ENCODE peak calls at places on chromosomes 7 and 10, in nine cellular contexts. M, C, U, B, G, V, N, K and W are unnamed samples.

GRCh38 chr7:81845628-81846259 is 75.9 kb upstream of the HGF start:
- DNase-seq in M (no peak), C (peak), U (peak), B (peak), G (peak), V (no peak), N (peak), K (no peak), W (no peak)

GRCh38 chr7:120550494-120551048 is 277.6 kb downstream of the KCND2 start:
- DNase-seq in M (no peak), C (no peak), U (no peak), B (peak), G (no peak), V (no peak), N (peak), K (no peak), W (peak)

GRCh38 chr10:70053212-70053895 is 708 bp downstream of the MACROH2A2 start:
- DNase-seq in M (peak), C (peak), U (peak), B (no peak), G (no peak), V (peak), N (peak), K (no peak), W (peak)

GRCh38 chr7:48299580-48300169 is 128.4 kb downstream of the ABCA13 start:
- DNase-seq in M (peak), C (peak), U (peak), B (peak), G (peak), V (peak), N (peak), K (peak), W (peak)

GRCh38 chr7:116614509-116615285 is 57.3 kb upstream of the MET start:
- DNase-seq in M (no peak), C (no peak), U (no peak), B (no peak), G (no peak), V (no peak), N (no peak), K (no peak), W (no peak)

GRCh38 chr10:96417432-96417831 is 58.6 kb upstream of the OPALIN start:
- DNase-seq in M (peak), C (peak), U (no peak), B (no peak), G (no peak), V (no peak), N (peak), K (no peak), W (peak)

GRCh38 chr10:62376064-62377025 is 2.2 kb downstream of the ZNF365 start:
- DNase-seq in M (no peak), C (no peak), U (no peak), B (no peak), G (no peak), V (no peak), N (no peak), K (no peak), W (no peak)

GRCh38 chr7:7207876-7208275 is 25.5 kb downstream of the C1GALT1 start:
- DNase-seq in M (no peak), C (no peak), U (peak), B (peak), G (no peak), V (no peak), N (no peak), K (no peak), W (peak)

GRCh38 chr10:18312385-18313145 is 172.3 kb downstream of the CACNB2 start:
- DNase-seq in M (no peak), C (peak), U (peak), B (peak), G (peak), V (no peak), N (peak), K (peak), W (peak)

GRCh38 chr7:32892521-32893224 is 1.1 kb upstream of the KBTBD2 start:
- DNase-seq in M (no peak), C (peak), U (peak), B (peak), G (peak), V (peak), N (peak), K (peak), W (peak)

GRCh38 chr7:106277976-106278375 is 6.8 kb downstream of the NAMPT start:
- DNase-seq in M (no peak), C (no peak), U (no peak), B (peak), G (no peak), V (no peak), N (no peak), K (no peak), W (no peak)

GRCh38 chr7:16726189-16726588 is 27.4 kb upstream of the TSPAN13 start:
- DNase-seq in M (no peak), C (no peak), U (no peak), B (no peak), G (no peak), V (no peak), N (no peak), K (no peak), W (no peak)

GRCh38 chr7:74498996-74499834 is 45.5 kb downstream of the GTF2IRD1 start:
- DNase-seq in M (no peak), C (no peak), U (no peak), B (peak), G (no peak), V (no peak), N (peak), K (no peak), W (no peak)

GRCh38 chr10:69968830-69969229 is 83.8 kb upstream of the MACROH2A2 start:
- DNase-seq in M (peak), C (peak), U (peak), B (peak), G (no peak), V (no peak), N (no peak), K (no peak), W (peak)

GRCh38 chr10:75352650-75353049 is 48.9 kb downstream of the ZNF503 start:
- DNase-seq in M (peak), C (peak), U (peak), B (peak), G (no peak), V (no peak), N (no peak), K (no peak), W (no peak)

GRCh38 chr7:23474829-23475578 is 4.7 kb upstream of the IGF2BP3 start:
- DNase-seq in M (no peak), C (no peak), U (no peak), B (no peak), G (peak), V (no peak), N (no peak), K (no peak), W (no peak)

GRCh38 chr7:20779041-20779440 is 7.6 kb downstream of the SP8 start:
- DNase-seq in M (peak), C (no peak), U (no peak), B (no peak), G (no peak), V (no peak), N (no peak), K (no peak), W (no peak)

GRCh38 chr7:114851406-114852025 is 70.4 kb upstream of the MDFIC start:
- DNase-seq in M (no peak), C (peak), U (peak), B (no peak), G (no peak), V (no peak), N (peak), K (no peak), W (no peak)

GRCh38 chr7:28002638-28003037 is 178.0 kb downstream of the JAZF1 start:
- DNase-seq in M (no peak), C (peak), U (peak), B (peak), G (peak), V (no peak), N (peak), K (no peak), W (peak)

GRCh38 chr7:47666164-47666862 is 84.4 kb upstream of the TNS3 start:
- DNase-seq in M (no peak), C (no peak), U (peak), B (no peak), G (no peak), V (no peak), N (no peak), K (no peak), W (peak)

GRCh38 chr10:102310356-102311024 is 65.2 kb downstream of the GBF1 start:
- DNase-seq in M (no peak), C (peak), U (peak), B (peak), G (no peak), V (no peak), N (peak), K (no peak), W (peak)

GRCh38 chr10:24457661-24458318 is 248.9 kb downstream of the KIAA1217 start:
- DNase-seq in M (no peak), C (no peak), U (peak), B (peak), G (no peak), V (no peak), N (no peak), K (no peak), W (peak)

GRCh38 chr10:128078136-128078969 is 47.9 kb downstream of the MKI67 start:
- DNase-seq in M (peak), C (peak), U (peak), B (peak), G (peak), V (no peak), N (peak), K (no peak), W (peak)

GRCh38 chr10:29861811-29862505 is 197.4 kb downstream of the JCAD start:
- DNase-seq in M (no peak), C (no peak), U (peak), B (peak), G (no peak), V (no peak), N (no peak), K (no peak), W (peak)

GRCh38 chr7:101880536-101881443 is 63.4 kb downstream of the CUX1 start:
- DNase-seq in M (no peak), C (no peak), U (peak), B (peak), G (no peak), V (no peak), N (peak), K (no peak), W (peak)

GRCh38 chr7:38057829-38058228 is 120.2 kb upstream of the STARD3NL start:
- DNase-seq in M (no peak), C (no peak), U (no peak), B (no peak), G (no peak), V (no peak), N (no peak), K (no peak), W (no peak)

GRCh38 chr10:97873569-97873968 is 23.9 kb downstream of the GOLGA7B start:
- DNase-seq in M (no peak), C (no peak), U (no peak), B (no peak), G (no peak), V (no peak), N (no peak), K (no peak), W (no peak)

GRCh38 chr10:84140036-84140379 is 699 bp downstream of the GHITM start:
- DNase-seq in M (peak), C (peak), U (peak), B (peak), G (peak), V (peak), N (peak), K (peak), W (peak)

GRCh38 chr7:70376561-70377031 is 755.3 kb upstream of the GALNT17 start:
- DNase-seq in M (no peak), C (no peak), U (no peak), B (no peak), G (no peak), V (no peak), N (no peak), K (no peak), W (no peak)

GRCh38 chr7:39453743-39454355 is 112.4 kb upstream of the YAE1 start:
- DNase-seq in M (peak), C (peak), U (peak), B (peak), G (peak), V (no peak), N (peak), K (peak), W (peak)

GRCh38 chr7:111516612-111517011 is 45.7 kb downstream of the IMMP2L start:
- DNase-seq in M (no peak), C (no peak), U (no peak), B (no peak), G (no peak), V (no peak), N (no peak), K (no peak), W (peak)

GRCh38 chr7:138654616-138655015 is 46.5 kb downstream of the SVOPL start:
- DNase-seq in M (no peak), C (no peak), U (no peak), B (no peak), G (peak), V (no peak), N (no peak), K (no peak), W (no peak)

GRCh38 chr10:113051456-113051855 is 101.4 kb downstream of the TCF7L2 start:
- DNase-seq in M (no peak), C (no peak), U (no peak), B (no peak), G (no peak), V (no peak), N (no peak), K (no peak), W (no peak)

GRCh38 chr7:38211940-38212339 is 33.9 kb downstream of the STARD3NL start:
- DNase-seq in M (no peak), C (no peak), U (no peak), B (no peak), G (no peak), V (peak), N (peak), K (no peak), W (no peak)

GRCh38 chr10:18666810-18667209 is 7.6 kb downstream of the ARL5B start:
- DNase-seq in M (no peak), C (no peak), U (peak), B (peak), G (no peak), V (no peak), N (peak), K (no peak), W (peak)

GRCh38 chr10:45308707-45309106 is 6.7 kb downstream of the OR13A1 start:
- DNase-seq in M (peak), C (peak), U (no peak), B (no peak), G (peak), V (no peak), N (peak), K (no peak), W (no peak)

GRCh38 chr10:49298666-49298989 is 342 bp upstream of the C10orf71 start:
- DNase-seq in M (no peak), C (no peak), U (peak), B (no peak), G (no peak), V (peak), N (peak), K (peak), W (no peak)
- H3K4me3 ChIP-seq in M (no peak), C (no peak), U (no peak), B (no peak), G (no peak), V (peak), N (peak), K (no peak), W (no peak)

DNA sequence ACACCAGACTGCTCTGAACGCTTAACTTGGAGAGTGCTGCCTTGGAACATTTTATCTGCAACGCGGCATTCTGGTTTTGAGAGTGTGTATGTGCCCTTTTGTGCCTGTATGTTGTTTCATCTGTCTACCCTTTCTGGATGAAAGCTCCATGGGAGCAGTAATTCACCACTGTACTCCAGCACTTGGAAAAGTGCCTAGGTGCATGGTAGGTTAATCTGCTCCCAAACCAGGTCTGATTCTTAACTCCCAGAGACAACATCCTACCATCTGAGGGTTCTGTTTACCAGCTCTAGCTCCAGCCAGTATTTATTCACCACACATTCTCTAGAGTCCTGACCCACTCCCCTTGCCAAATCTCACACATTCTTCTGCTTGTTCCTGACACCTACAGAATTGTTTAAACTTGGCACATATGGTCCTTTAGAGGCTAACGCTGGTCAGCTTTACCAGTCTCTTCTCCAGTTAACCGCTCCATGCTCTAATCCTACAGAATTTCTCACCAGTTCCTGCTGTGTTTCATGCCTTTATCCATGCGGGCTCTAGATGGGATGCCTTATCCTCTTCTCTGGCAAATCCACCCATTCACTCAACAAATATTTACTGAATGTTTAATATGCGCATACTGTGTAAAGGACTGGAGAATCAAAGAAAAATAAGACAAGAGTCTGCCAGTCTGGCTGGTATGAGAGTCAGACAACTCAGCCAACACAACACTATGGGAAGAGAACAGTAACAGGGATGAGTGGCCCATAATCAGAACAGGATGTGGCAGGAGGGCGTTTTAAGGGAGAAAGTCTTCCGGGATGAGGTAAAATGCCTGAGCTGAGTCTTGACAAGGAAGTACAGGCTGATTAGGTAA is 46.4 kb downstream of the MTPN start:
- DNase-seq in M (peak), C (no peak), U (peak), B (peak), G (no peak), V (no peak), N (peak), K (no peak), W (peak)
- TF ChIP-seq CTCF in M (no peak), C (no peak), U (no peak), B (no peak), G (no peak), V (no peak), N (no peak), K (no peak), W (no peak)

DNA sequence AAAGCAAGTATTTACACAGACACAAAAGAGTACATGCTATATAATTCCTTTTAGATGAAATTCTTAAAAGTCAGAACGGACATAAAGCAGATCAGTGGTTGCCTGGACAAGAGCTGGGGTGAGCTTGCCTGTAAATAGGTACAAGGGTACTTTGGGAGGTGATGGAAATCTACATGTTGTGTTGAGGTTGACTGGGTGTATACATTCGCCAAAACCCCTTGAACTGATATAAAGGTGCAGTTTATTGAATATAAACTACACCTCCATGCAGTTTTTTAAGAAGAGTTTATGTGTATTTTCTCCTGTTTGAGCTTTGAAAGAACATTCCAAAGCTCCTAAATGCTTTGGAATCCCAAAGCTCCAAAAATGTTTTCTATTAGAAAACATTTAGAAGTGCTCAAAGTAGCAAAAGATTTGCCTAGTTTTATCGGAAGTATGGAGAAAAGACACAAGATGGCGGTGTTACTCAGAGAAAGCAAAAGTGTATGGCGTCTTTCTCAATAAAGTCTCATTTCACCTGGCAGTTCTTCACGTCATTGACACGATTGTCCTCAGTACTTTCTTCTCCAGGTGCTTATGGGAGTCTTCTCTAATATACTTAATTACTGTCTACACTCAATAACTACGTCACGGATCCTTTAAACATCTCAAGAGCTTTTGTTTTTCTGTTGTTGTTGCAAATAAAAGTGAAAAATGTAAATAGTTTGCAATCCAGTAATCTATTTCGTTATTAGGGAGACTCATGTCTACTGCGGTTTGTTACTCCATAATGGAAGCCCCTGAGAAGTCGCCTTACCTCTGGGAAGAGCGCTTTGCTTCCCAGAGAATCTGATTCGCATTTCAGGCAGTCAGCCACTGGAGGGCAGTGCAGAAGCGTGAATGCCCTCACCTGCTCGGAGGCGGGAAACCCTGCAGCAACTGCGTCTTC is 14.7 kb upstream of the SEC61G start:
- DNase-seq in M (peak), C (peak), U (peak), B (peak), G (peak), V (peak), N (peak), K (peak), W (peak)
- H3K4me3 ChIP-seq in M (no peak), C (peak), U (peak), B (peak), G (peak), V (peak), N (no peak), K (no peak), W (peak)

DNA sequence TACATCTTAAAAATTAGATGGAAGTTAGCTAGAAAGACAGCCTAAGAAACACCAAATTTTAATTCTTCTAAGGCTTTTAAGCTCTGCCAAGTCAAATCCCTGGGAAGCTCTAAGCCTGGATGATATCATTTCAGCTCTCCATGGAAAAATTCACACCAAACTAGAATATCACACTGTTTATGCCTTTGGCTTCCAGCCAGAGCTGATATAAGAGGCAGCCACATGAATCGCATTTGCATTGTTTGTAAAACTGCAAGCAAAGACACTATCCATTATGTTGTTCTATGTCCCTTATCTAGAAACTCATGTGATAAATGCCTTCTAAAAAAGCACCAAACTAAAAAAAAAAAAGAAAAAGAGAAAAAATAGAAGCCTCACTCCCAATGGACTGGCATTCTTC is 430.4 kb downstream of the GRID1 start:
- DNase-seq in M (no peak), C (no peak), U (no peak), B (no peak), G (no peak), V (no peak), N (no peak), K (no peak), W (no peak)
- TF ChIP-seq CTCF in M (no peak), C (no peak), U (no peak), B (no peak), G (no peak), V (no peak), N (no peak), K (no peak), W (no peak)

GRCh38 chr7:78852951-78853350 is 600.5 kb downstream of the MAGI2 start:
- DNase-seq in M (no peak), C (no peak), U (peak), B (peak), G (no peak), V (no peak), N (no peak), K (no peak), W (no peak)

GRCh38 chr7:78850093-78850740 is 603.2 kb downstream of the MAGI2 start:
- DNase-seq in M (no peak), C (no peak), U (no peak), B (no peak), G (no peak), V (no peak), N (no peak), K (no peak), W (no peak)
- H3K4me3 ChIP-seq in M (no peak), C (no peak), U (no peak), B (no peak), G (no peak), V (no peak), N (no peak), K (no peak), W (no peak)

GRCh38 chr10:50574305-50574704 is 49.5 kb downstream of the SGMS1 start:
- DNase-seq in M (no peak), C (no peak), U (no peak), B (no peak), G (no peak), V (no peak), N (no peak), K (no peak), W (no peak)

GRCh38 chr10:50576995-50577394 is 46.8 kb downstream of the SGMS1 start:
- DNase-seq in M (no peak), C (no peak), U (no peak), B (no peak), G (no peak), V (no peak), N (no peak), K (no peak), W (no peak)

GRCh38 chr10:50576245-50576815 is 47.4 kb downstream of the SGMS1 start:
- DNase-seq in M (no peak), C (no peak), U (peak), B (peak), G (no peak), V (no peak), N (peak), K (no peak), W (no peak)

GRCh38 chr10:50574932-50575331 is 48.8 kb downstream of the SGMS1 start:
- DNase-seq in M (no peak), C (no peak), U (no peak), B (no peak), G (no peak), V (no peak), N (no peak), K (no peak), W (no peak)

GRCh38 chr10:50575477-50576244 is 48.1 kb downstream of the SGMS1 start:
- DNase-seq in M (no peak), C (no peak), U (peak), B (no peak), G (no peak), V (no peak), N (no peak), K (no peak), W (no peak)
- TF ChIP-seq CTCF in M (no peak), C (no peak), U (no peak), B (no peak), G (no peak), V (no peak), N (no peak), K (no peak), W (no peak)